ENCODE peak calls at places on chromosomes 2 and 18, in nine cellular contexts. V is pancreas; Y is dorsolateral prefrontal cortex; F is posterior vena cava; C is skeletal muscle cell; G is colonic mucosa; W is NT2/D1; L is stimulated activated naive CD4-positive, alpha-beta T cell treated with Interleukin-2 at 50 U/mL for 16 hours; P is progenitor cell of endocrine pancreas. X is an unnamed sample.

GRCh38 chr2:166825914-166826313 is 62.4 kb upstream of the XIRP2 start:
- DNase-seq in F (no peak), W (no peak), G (no peak), Y (no peak), C (no peak), L (no peak), P (no peak), V (no peak), X (no peak)

GRCh38 chr18:74228312-74228711 is 63.5 kb downstream of the CYB5A start:
- DNase-seq in Y (no peak), V (no peak), L (no peak), P (no peak), W (no peak), C (no peak), G (no peak), F (no peak), X (no peak)

GRCh38 chr2:19630921-19631320 is 270.9 kb downstream of the TTC32 start:
- DNase-seq in W (no peak), F (no peak), V (no peak), P (no peak), G (no peak), C (no peak), L (no peak), Y (no peak), X (no peak)

GRCh38 chr2:180705551-180705950 is 274.9 kb upstream of the UBE2E3 start:
- DNase-seq in C (no peak), Y (no peak), G (no peak), F (no peak), V (no peak), L (no peak), P (no peak), W (no peak), X (no peak)

GRCh38 chr18:48992791-48993555 is 42.2 kb upstream of the SMAD7 start:
- DNase-seq in P (no peak), Y (no peak), V (no peak), L (no peak), G (peak), C (no peak), F (no peak), W (no peak), X (no peak)

GRCh38 chr2:207869784-207870778 is 100.4 kb upstream of the FZD5 start:
- DNase-seq in P (no peak), F (no peak), L (no peak), C (peak), V (peak), W (no peak), G (peak), Y (no peak), X (no peak)

GRCh38 chr2:18719978-18720775 is 130.8 kb upstream of the NT5C1B start:
- DNase-seq in F (no peak), L (no peak), C (peak), Y (no peak), W (no peak), G (no peak), V (no peak), P (no peak), X (no peak)

GRCh38 chr2:28393115-28393836 is 618 bp downstream of the FOSL2 start:
- DNase-seq in G (peak), Y (no peak), F (peak), L (peak), C (no peak), P (peak), W (peak), V (peak), X (peak)

GRCh38 chr2:44925561-44926087 is 15.9 kb upstream of the SIX3 start:
- DNase-seq in P (no peak), W (no peak), Y (no peak), L (no peak), V (no peak), C (no peak), F (no peak), G (no peak), X (no peak)

GRCh38 chr2:57516740-57517340 is 529.8 kb upstream of the VRK2 start:
- DNase-seq in P (no peak), L (no peak), V (no peak), G (no peak), C (peak), W (peak), Y (no peak), F (no peak), X (no peak)

GRCh38 chr18:30248061-30248460 is 794.5 kb downstream of the DSC3 start:
- DNase-seq in G (no peak), F (no peak), Y (no peak), C (no peak), P (no peak), L (no peak), V (no peak), W (no peak), X (no peak)

GRCh38 chr18:57743008-57743407 is 60.1 kb downstream of the ATP8B1 start:
- DNase-seq in V (no peak), L (no peak), C (peak), G (peak), P (no peak), Y (no peak), W (no peak), F (no peak), X (no peak)

GRCh38 chr2:64525323-64525625 is 1.1 kb downstream of the AFTPH start:
- DNase-seq in C (no peak), V (no peak), F (no peak), L (peak), Y (no peak), P (no peak), G (peak), W (no peak), X (no peak)

GRCh38 chr2:16031055-16031847 is 90.9 kb downstream of the MYCN start:
- DNase-seq in C (no peak), V (no peak), W (no peak), F (no peak), P (no peak), Y (no peak), L (no peak), G (no peak), X (no peak)

GRCh38 chr18:69845588-69846506 is 101.8 kb downstream of the CD226 start:
- DNase-seq in V (no peak), F (no peak), C (no peak), L (no peak), Y (no peak), P (no peak), G (peak), W (no peak), X (no peak)

GRCh38 chr2:206915136-206915535 is 24.2 kb upstream of the CPO start:
- DNase-seq in G (no peak), P (no peak), L (no peak), W (no peak), Y (no peak), C (peak), F (no peak), V (no peak), X (no peak)

GRCh38 chr2:216989335-216990129 is 129.7 kb upstream of the TNP1 start:
- DNase-seq in P (no peak), V (no peak), G (no peak), W (no peak), F (no peak), Y (no peak), C (no peak), L (no peak), X (no peak)

GRCh38 chr2:236665572-236666118 is 96.0 kb downstream of the ACKR3 start:
- DNase-seq in W (no peak), Y (no peak), F (no peak), G (peak), V (no peak), P (no peak), C (no peak), L (no peak), X (no peak)

GRCh38 chr2:121255363-121255762 is 29.6 kb downstream of the TFCP2L1 start:
- DNase-seq in V (peak), W (no peak), F (no peak), C (no peak), L (no peak), G (peak), P (no peak), Y (no peak), X (no peak)

GRCh38 chr18:25465152-25465790 is 113.3 kb upstream of the ZNF521 start:
- DNase-seq in G (no peak), F (no peak), W (no peak), Y (no peak), C (no peak), P (no peak), L (no peak), V (no peak), X (no peak)

GRCh38 chr2:241992753-241993152 is 123.2 kb downstream of the RTP5 start:
- DNase-seq in F (no peak), G (no peak), V (no peak), L (no peak), C (no peak), W (no peak), P (no peak), Y (no peak), X (no peak)